ENCODE peak calls at places on chromosomes 13 and 19, in seven cellular contexts. One of them, this sample, is unnamed.

GRCh38 chr19:43674630-43674982 is 4.6 kb upstream of the PLAUR start:
- DNase-seq in CD4-positive, CD25-positive, alpha-beta regulatory T cell: no peak
- DNase-seq in fibroblast of lung: peak; percentile 37
- DNase-seq in T-helper 9 cell: no peak
- DNase-seq in T-helper 2 cell: no peak
- DNase-seq in NCI-H524: no peak
- DNase-seq in effector memory CD8-positive, alpha-beta T cell: no peak
- DNase-seq in this sample: no peak

GRCh38 chr19:32223595-32224370 is 121.6 kb upstream of the ZNF507 start:
- DNase-seq in fibroblast of lung: no peak
- DNase-seq in T-helper 2 cell: no peak
- DNase-seq in CD4-positive, CD25-positive, alpha-beta regulatory T cell: peak; percentile 7
- DNase-seq in NCI-H524: no peak
- DNase-seq in T-helper 9 cell: no peak
- DNase-seq in effector memory CD8-positive, alpha-beta T cell: no peak
- DNase-seq in this sample: no peak

GRCh38 chr19:33177417-33177976 is 16.6 kb upstream of the LRP3 start:
- DNase-seq in CD4-positive, CD25-positive, alpha-beta regulatory T cell: peak; percentile 85
- DNase-seq in fibroblast of lung: no peak
- DNase-seq in NCI-H524: peak; percentile 63
- DNase-seq in T-helper 9 cell: peak; percentile 69
- DNase-seq in effector memory CD8-positive, alpha-beta T cell: peak; percentile 77
- DNase-seq in T-helper 2 cell: no peak
- DNase-seq in this sample: peak; percentile 76

GRCh38 chr13:46613409-46614049 is 60.6 kb downstream of the LRCH1 start:
- DNase-seq in CD4-positive, CD25-positive, alpha-beta regulatory T cell: no peak
- DNase-seq in fibroblast of lung: peak; percentile 44
- DNase-seq in T-helper 2 cell: no peak
- DNase-seq in T-helper 9 cell: no peak
- DNase-seq in NCI-H524: no peak
- DNase-seq in effector memory CD8-positive, alpha-beta T cell: no peak
- DNase-seq in this sample: no peak

GRCh38 chr19:1856698-1857603 is 6.4 kb downstream of the KLF16 start:
- DNase-seq in NCI-H524: peak; percentile 68
- DNase-seq in T-helper 2 cell: no peak
- DNase-seq in effector memory CD8-positive, alpha-beta T cell: no peak
- DNase-seq in T-helper 9 cell: no peak
- DNase-seq in fibroblast of lung: peak; percentile 75
- DNase-seq in CD4-positive, CD25-positive, alpha-beta regulatory T cell: peak; percentile 54
- DNase-seq in this sample: no peak

GRCh38 chr13:85313761-85314503 is 485.3 kb downstream of the SLITRK6 start:
- DNase-seq in T-helper 2 cell: no peak
- DNase-seq in fibroblast of lung: peak; percentile 7
- DNase-seq in effector memory CD8-positive, alpha-beta T cell: no peak
- DNase-seq in NCI-H524: peak; percentile 52
- DNase-seq in CD4-positive, CD25-positive, alpha-beta regulatory T cell: no peak
- DNase-seq in T-helper 9 cell: no peak
- DNase-seq in this sample: no peak

GRCh38 chr13:71320452-71320851 is 546.6 kb downstream of the DACH1 start:
- DNase-seq in effector memory CD8-positive, alpha-beta T cell: no peak
- DNase-seq in NCI-H524: peak; percentile 45
- DNase-seq in fibroblast of lung: peak; percentile 49
- DNase-seq in CD4-positive, CD25-positive, alpha-beta regulatory T cell: peak; percentile 21
- DNase-seq in T-helper 2 cell: no peak
- DNase-seq in T-helper 9 cell: no peak
- DNase-seq in this sample: no peak

GRCh38 chr13:109408596-109409382 is 377.6 kb downstream of the IRS2 start:
- DNase-seq in NCI-H524: no peak
- DNase-seq in T-helper 2 cell: no peak
- DNase-seq in CD4-positive, CD25-positive, alpha-beta regulatory T cell: no peak
- DNase-seq in fibroblast of lung: peak; percentile 38
- DNase-seq in effector memory CD8-positive, alpha-beta T cell: no peak
- DNase-seq in T-helper 9 cell: no peak
- DNase-seq in this sample: no peak